ENCODE peak calls at places on chromosome 16, in six cellular contexts. N is naive thymus-derived CD4-positive, alpha-beta T cell; Z is CD8-positive, alpha-beta T cell; A is heart left ventricle; B is gastrocnemius medialis; L is A549. D is an unnamed sample.

GRCh38 chr16:23987443-23987842 is 151.7 kb downstream of the PRKCB start:
- ATAC-seq in Z (peak; percentile 51), N (peak; percentile 40), A (no peak), B (no peak), L (no peak), D (no peak)

GRCh38 chr16:27378871-27379580 is 22.9 kb upstream of the IL21R start:
- ATAC-seq in N (no peak), Z (no peak), A (no peak), B (no peak), L (no peak), D (no peak)

GRCh38 chr16:83835972-83836566 is 28.3 kb downstream of the HSBP1 start:
- ATAC-seq in L (no peak), A (no peak), N (no peak), B (no peak), Z (no peak), D (no peak)

GRCh38 chr16:55326261-55326802 is 2.3 kb downstream of the IRX6 start:
- ATAC-seq in N (no peak), Z (no peak), L (no peak), B (no peak), A (no peak), D (no peak)

GRCh38 chr16:70494777-70495176 is 28.6 kb downstream of the COG4 start:
- ATAC-seq in L (no peak), B (no peak), Z (no peak), N (no peak), A (no peak), D (no peak)

GRCh38 chr16:54655171-54655590 is 275.5 kb upstream of the IRX5 start:
- ATAC-seq in L (no peak), N (no peak), Z (no peak), A (peak; percentile 76), B (no peak), D (no peak)

GRCh38 chr16:70391881-70392481 is 45.3 kb downstream of the DDX19A start:
- ATAC-seq in A (peak; percentile 60), N (no peak), L (peak; percentile 13), Z (no peak), B (peak; percentile 92), D (peak; percentile 76)

GRCh38 chr16:2385441-2385840 is 43.8 kb upstream of the CCNF start:
- ATAC-seq in N (no peak), A (no peak), L (no peak), B (no peak), Z (no peak), D (no peak)

GRCh38 chr16:2955438-2955778 is 8.7 kb upstream of the KREMEN2 start:
- ATAC-seq in N (no peak), L (no peak), B (no peak), A (no peak), Z (no peak), D (no peak)

GRCh38 chr16:27470567-27471431 is 68.8 kb downstream of the IL21R start:
- ATAC-seq in N (no peak), B (peak; percentile 89), L (peak; percentile 42), Z (no peak), A (peak; percentile 66), D (peak; percentile 64)

GRCh38 chr16:72590179-72590937 is 418.4 kb upstream of the PMFBP1 start:
- ATAC-seq in A (no peak), Z (no peak), B (no peak), N (no peak), L (no peak), D (no peak)

GRCh38 chr16:70579648-70580630 is 56.3 kb downstream of the SF3B3 start:
- ATAC-seq in A (peak; percentile 53), N (no peak), L (peak; percentile 26), Z (no peak), B (no peak), D (peak; percentile 58)

GRCh38 chr16:57042157-57043111 is 49.9 kb upstream of the CPNE2 start:
- ATAC-seq in B (no peak), L (no peak), N (peak; percentile 51), Z (peak; percentile 49), A (no peak), D (no peak)

DNA sequence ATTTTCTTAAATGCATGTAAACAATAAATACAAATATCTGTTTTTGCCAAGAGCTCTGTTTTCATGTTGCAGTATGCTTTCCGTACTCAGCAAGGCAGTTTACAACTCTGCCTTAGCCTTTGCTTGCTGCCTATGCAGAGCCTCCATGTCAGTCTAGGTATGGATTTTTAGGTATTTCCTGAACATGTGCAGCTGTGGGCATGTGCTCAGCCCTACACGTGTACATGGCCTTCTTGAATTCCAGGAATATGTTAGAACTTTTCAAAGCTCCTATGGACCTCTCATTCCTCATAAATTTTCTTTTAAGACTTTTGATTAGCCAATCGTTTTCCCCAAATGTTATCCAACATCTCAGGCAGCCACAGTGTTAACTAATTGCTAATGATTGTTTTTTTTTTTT is 63.8 kb downstream of the SYCE1L start:
- ATAC-seq in A (no peak), Z (no peak), B (no peak), N (no peak), L (no peak), D (no peak)
- H3K4me1 ChIP-seq in A (no peaks in the 10 kb centered on the region), Z (no peaks in the 10 kb centered on the region), B (no peaks in the 10 kb centered on the region), N (no peaks in the 10 kb centered on the region), L (no peaks in the 10 kb centered on the region), D (no peaks in the 10 kb centered on the region)

DNA sequence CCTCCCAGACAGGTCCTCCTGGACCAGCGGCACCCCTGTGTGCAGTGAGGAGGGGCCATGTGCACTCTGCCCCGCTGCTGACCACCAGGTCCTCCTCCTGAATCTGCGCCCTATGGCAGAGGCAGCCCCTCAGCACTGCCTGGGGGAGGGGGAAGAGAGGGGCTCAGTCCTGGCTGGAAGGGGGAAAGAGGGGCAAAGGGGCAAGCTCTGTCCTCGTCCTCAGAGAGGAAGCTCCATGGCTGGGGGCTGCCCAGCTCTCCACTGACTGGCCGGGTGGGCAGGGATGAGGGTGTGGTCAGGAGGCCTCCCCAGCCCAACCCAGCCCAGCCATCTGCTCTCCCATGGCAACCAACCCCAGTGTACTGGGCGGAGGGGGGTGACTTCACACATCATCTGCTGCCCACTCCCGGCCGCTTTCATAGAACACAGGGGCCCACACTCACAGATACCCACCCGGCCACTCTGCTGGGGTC is 5.5 kb upstream of the BCAR1 start:
- ATAC-seq in Z (no peak), N (no peak), B (no peak), L (no peak), A (peak; percentile 43), D (peak; percentile 43)
- H3K4me1 ChIP-seq in Z (no peaks in the 10 kb centered on the region), N (no peaks in the 10 kb centered on the region), B (peaks cover 90% of the 10 kb centered on the region), L (peaks cover 61% of the 10 kb centered on the region), A (peaks cover 96% of the 10 kb centered on the region), D (peaks cover 80% of the 10 kb centered on the region)

DNA sequence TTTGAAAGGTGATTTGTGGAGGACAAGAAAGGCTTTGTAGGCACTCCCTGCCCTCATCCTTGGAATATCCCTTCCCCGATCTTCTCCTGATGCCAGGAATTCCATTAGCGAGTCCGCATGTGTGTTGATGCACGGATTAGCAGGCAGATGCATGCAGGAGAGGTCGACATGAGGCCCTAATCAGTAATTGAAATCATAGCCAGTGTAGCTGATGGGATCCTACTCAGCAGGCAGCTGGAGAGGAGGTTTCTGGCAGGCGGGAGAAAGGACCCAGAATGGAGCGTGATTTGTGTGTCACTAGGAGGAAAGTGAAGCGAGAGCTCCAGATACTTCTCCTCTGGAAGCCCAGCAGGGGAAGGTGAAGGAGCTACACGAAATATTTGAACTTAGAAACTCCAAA is 196.3 kb upstream of the CDH11 start:
- ATAC-seq in N (no peak), B (no peak), A (no peak), L (no peak), Z (no peak), D (no peak)
- H3K4me1 ChIP-seq in N (no peaks in the 10 kb centered on the region), B (peaks cover 12% of the 10 kb centered on the region), A (peaks cover 8% of the 10 kb centered on the region), L (no peaks in the 10 kb centered on the region), Z (no peaks in the 10 kb centered on the region), D (no peaks in the 10 kb centered on the region)

GRCh38 chr16:11796227-11797165 is 562 bp downstream of the ZC3H7A start:
- ATAC-seq in A (peak; percentile 57), Z (peak; percentile 2), B (peak; percentile 37), N (no peak), L (peak; percentile 31), D (peak; percentile 47)
- H3K4me1 ChIP-seq in A (peaks cover 71% of the 10 kb centered on the region), Z (peaks cover 80% of the 10 kb centered on the region), B (peaks cover 59% of the 10 kb centered on the region), N (peaks cover 72% of the 10 kb centered on the region), L (peaks cover 46% of the 10 kb centered on the region), D (peaks cover 10% of the 10 kb centered on the region)

GRCh38 chr16:86256995-86257394 is 253.3 kb upstream of the FOXF1 start:
- ATAC-seq in B (no peak), A (no peak), N (no peak), L (no peak), Z (no peak), D (no peak)

GRCh38 chr16:86261379-86261778 is 248.9 kb upstream of the FOXF1 start:
- ATAC-seq in N (no peak), L (no peak), Z (no peak), A (no peak), B (no peak), D (no peak)

GRCh38 chr16:86259499-86259898 is 250.8 kb upstream of the FOXF1 start:
- ATAC-seq in Z (no peak), L (no peak), B (no peak), A (no peak), N (no peak), D (no peak)

GRCh38 chr16:86257546-86257945 is 252.8 kb upstream of the FOXF1 start:
- ATAC-seq in Z (no peak), A (no peak), L (no peak), N (no peak), B (no peak), D (no peak)

GRCh38 chr16:86258713-86259112 is 251.6 kb upstream of the FOXF1 start:
- ATAC-seq in A (no peak), L (no peak), Z (no peak), N (no peak), B (no peak), D (peak; percentile 50)
- H3K4me1 ChIP-seq in A (no peaks in the 10 kb centered on the region), L (no peaks in the 10 kb centered on the region), Z (no peaks in the 10 kb centered on the region), N (no peaks in the 10 kb centered on the region), B (no peaks in the 10 kb centered on the region), D (no peaks in the 10 kb centered on the region)

GRCh38 chr16:891353-891740 is 79.4 kb downstream of the LMF1 start:
- ATAC-seq in N (no peak), A (no peak), B (no peak), L (no peak), Z (no peak), D (no peak)
- H3K4me1 ChIP-seq in N (no peaks in the 10 kb centered on the region), A (peaks cover 10% of the 10 kb centered on the region), B (no peaks in the 10 kb centered on the region), L (no peaks in the 10 kb centered on the region), Z (no peaks in the 10 kb centered on the region), D (no peaks in the 10 kb centered on the region)

GRCh38 chr16:85577899-85578598 is 35.1 kb upstream of the GSE1 start:
- ATAC-seq in L (no peak), Z (no peak), B (no peak), N (no peak), A (no peak), D (no peak)

GRCh38 chr16:85579883-85580607 is 33.1 kb upstream of the GSE1 start:
- ATAC-seq in L (no peak), A (no peak), B (no peak), N (no peak), Z (no peak), D (peak; percentile 42)

GRCh38 chr16:85578599-85578948 is 34.5 kb upstream of the GSE1 start:
- ATAC-seq in L (no peak), N (no peak), Z (no peak), B (no peak), A (no peak), D (no peak)

GRCh38 chr16:85580684-85581083 is 32.4 kb upstream of the GSE1 start:
- ATAC-seq in N (no peak), B (no peak), A (no peak), Z (no peak), L (no peak), D (no peak)

GRCh38 chr16:85579199-85579598 is 33.9 kb upstream of the GSE1 start:
- ATAC-seq in A (no peak), L (no peak), B (no peak), N (no peak), Z (no peak), D (no peak)
- H3K4me1 ChIP-seq in A (peaks cover 42% of the 10 kb centered on the region), L (no peaks in the 10 kb centered on the region), B (peaks cover 33% of the 10 kb centered on the region), N (no peaks in the 10 kb centered on the region), Z (peaks cover 40% of the 10 kb centered on the region), D (no peaks in the 10 kb centered on the region)